ENCODE peak calls at places on chromosome 19, in five cellular contexts. D, M, H, T and B are unnamed samples.

GRCh38 chr19:30374791-30375650 is 2.8 kb downstream of the ZNF536 start:
- DNase-seq in D (no peak), H (no peak), T (no peak), M (peak; percentile 45), B (no peak)

GRCh38 chr19:51439021-51439465 is 19.2 kb downstream of the SIGLEC8 start:
- DNase-seq in M (no peak), T (peak; percentile 49), H (no peak), D (peak; percentile 16), B (peak; percentile 15)

GRCh38 chr19:47505506-47505905 is 9.4 kb downstream of the NAPA start:
- DNase-seq in T (no peak), M (no peak), H (no peak), D (no peak), B (no peak)

GRCh38 chr19:8333771-8334457 is 9.1 kb downstream of the KANK3 start:
- DNase-seq in D (no peak), T (no peak), H (no peak), M (no peak), B (no peak)

GRCh38 chr19:46610413-46610775 is 9.3 kb downstream of the CALM3 start:
- DNase-seq in M (no peak), D (no peak), T (no peak), H (no peak), B (no peak)

GRCh38 chr19:13100031-13100588 is 2.5 kb downstream of the LYL1 start:
- DNase-seq in M (no peak), H (no peak), T (peak; percentile 25), D (no peak), B (peak; percentile 56)

GRCh38 chr19:18610556-18611326 is 1.9 kb upstream of the TMEM59L start:
- DNase-seq in M (no peak), T (no peak), H (no peak), D (no peak), B (no peak)

GRCh38 chr19:31110331-31110730 is 238.9 kb downstream of the TSHZ3 start:
- DNase-seq in D (no peak), M (peak; percentile 63), H (peak; percentile 45), T (no peak), B (peak; percentile 26)

GRCh38 chr19:31545766-31546165 is 196.5 kb upstream of the TSHZ3 start:
- DNase-seq in D (no peak), T (no peak), M (no peak), H (no peak), B (no peak)

GRCh38 chr19:9008667-9009066 is 1.5 kb downstream of the MUC16 start:
- DNase-seq in M (no peak), D (no peak), H (no peak), T (no peak), B (no peak)

GRCh38 chr19:13843104-13843921 is 33.6 kb upstream of the NANOS3 start:
- DNase-seq in T (peak; percentile 64), D (no peak), H (peak; percentile 47), M (peak; percentile 81), B (no peak)

GRCh38 chr19:39038098-39038497 is 5.7 kb upstream of the FBXO27 start:
- DNase-seq in M (peak; percentile 57), T (peak; percentile 42), H (peak; percentile 25), D (no peak), B (peak; percentile 32)

GRCh38 chr19:33426621-33427475 is 53.3 kb downstream of the CEBPG start:
- DNase-seq in D (no peak), H (no peak), M (no peak), T (no peak), B (no peak)

GRCh38 chr19:36838784-36839324 is 667 bp upstream of the ZNF790 start:
- DNase-seq in H (peak; percentile 8), D (no peak), T (no peak), M (no peak), B (no peak)

GRCh38 chr19:27745978-27746542 is 1466.9 kb downstream of the UQCRFS1 start:
- DNase-seq in D (no peak), M (no peak), H (no peak), T (no peak), B (no peak)

GRCh38 chr19:7512400-7512851 is 3.5 kb upstream of the ZNF358 start:
- DNase-seq in M (peak; percentile 20), H (no peak), D (no peak), T (no peak), B (peak; percentile 87)

GRCh38 chr19:32580353-32580900 is 563 bp upstream of the PDCD5 start:
- DNase-seq in H (no peak), T (no peak), D (no peak), M (no peak), B (no peak)

GRCh38 chr19:31378404-31378803 is 29.2 kb upstream of the TSHZ3 start:
- DNase-seq in M (peak; percentile 93), H (peak; percentile 95), T (peak; percentile 38), D (peak; percentile 24), B (peak; percentile 96)

GRCh38 chr19:11578342-11579142 is 1.1 kb upstream of the ACP5 start:
- DNase-seq in M (peak; percentile 53), D (peak; percentile 52), T (peak; percentile 75), H (no peak), B (no peak)

GRCh38 chr19:33677745-33678426 is 56.1 kb downstream of the CHST8 start:
- DNase-seq in M (no peak), H (no peak), T (no peak), D (no peak), B (no peak)

GRCh38 chr19:14843587-14843986 is 5.1 kb downstream of the OR7A10 start:
- DNase-seq in H (no peak), T (no peak), D (no peak), M (peak; percentile 2), B (no peak)

GRCh38 chr19:16342002-16342715 is 17.5 kb downstream of the KLF2 start:
- DNase-seq in M (peak; percentile 41), H (no peak), T (no peak), D (no peak), B (no peak)

GRCh38 chr19:13098291-13099072 is 4.2 kb downstream of the LYL1 start:
- DNase-seq in T (peak; percentile 43), D (no peak), M (peak; percentile 83), H (no peak), B (no peak)

GRCh38 chr19:18768997-18769891 is 21.9 kb downstream of the COMP start:
- DNase-seq in M (no peak), H (no peak), D (no peak), T (no peak), B (no peak)

GRCh38 chr19:39032164-39032918 is at the start of gene FBXO27:
- DNase-seq in H (no peak), T (peak; percentile 4), M (peak; percentile 17), D (no peak), B (no peak)

GRCh38 chr19:13102666-13103584 is at the start of gene LYL1:
- DNase-seq in D (peak; percentile 43), T (peak; percentile 60), M (peak; percentile 74), H (no peak), B (peak; percentile 48)

GRCh38 chr19:33292595-33293254 is 9.6 kb downstream of the CEBPA start:
- DNase-seq in M (peak; percentile 41), T (peak; percentile 74), H (no peak), D (no peak), B (peak; percentile 42)

GRCh38 chr19:18844806-18845329 is 13.1 kb downstream of the UPF1 start:
- DNase-seq in M (no peak), T (no peak), H (no peak), D (no peak), B (no peak)

GRCh38 chr19:33436360-33437345 is 63.1 kb downstream of the CEBPG start:
- DNase-seq in H (no peak), T (no peak), M (no peak), D (no peak), B (no peak)

GRCh38 chr19:11025006-11025405 is 64.2 kb downstream of the SMARCA4 start:
- DNase-seq in H (no peak), T (no peak), D (no peak), M (no peak), B (no peak)

GRCh38 chr19:39969266-39969665 is 1.7 kb upstream of the PSMC4 start:
- DNase-seq in M (peak; percentile 42), H (peak; percentile 35), D (no peak), T (no peak), B (no peak)

GRCh38 chr19:18418725-18419194 is 438 bp upstream of the SSBP4 start:
- DNase-seq in M (peak; percentile 67), H (no peak), D (no peak), T (peak; percentile 60), B (peak; percentile 30)

DNA sequence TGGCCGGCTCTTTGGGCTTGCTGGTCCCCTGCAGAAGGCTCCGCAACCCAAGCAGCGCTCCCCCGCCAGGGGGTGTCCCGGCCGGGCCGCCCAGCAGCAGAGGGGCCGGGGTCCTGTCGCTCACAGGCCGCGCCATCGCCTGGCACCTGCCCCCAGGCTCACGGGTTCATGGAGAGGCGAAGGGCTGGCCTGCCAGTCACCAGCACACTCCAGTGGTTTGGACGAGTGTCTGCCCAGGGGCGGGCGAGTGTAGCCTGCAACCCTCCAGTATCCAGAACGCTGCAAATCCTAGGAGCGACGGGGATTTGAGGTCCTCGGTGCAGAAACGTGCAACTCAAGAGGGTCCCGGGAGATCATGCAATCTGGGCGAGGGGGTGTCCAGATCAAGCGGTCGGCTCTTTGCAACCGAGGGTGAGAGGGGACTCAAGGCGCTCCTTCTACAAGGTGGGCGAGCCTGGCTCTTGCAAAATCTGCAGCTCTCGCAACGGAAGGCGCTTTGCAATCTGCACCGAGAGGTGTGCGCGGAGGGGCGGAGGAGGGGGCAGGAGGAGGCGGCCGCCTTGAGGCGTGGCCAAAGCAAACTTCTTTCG is at the start of gene DBP:
- DNase-seq in M (peak; percentile 63), H (no peak), D (no peak), T (no peak), B (no peak)
- TF ChIP-seq CTCF in M (no peak), H (no peak), D (peak; percentile 19), T (no peak), B (peak; percentile 43)

GRCh38 chr19:56222901-56223300 is 20.8 kb downstream of the ZSCAN5C start:
- DNase-seq in D (no peak), T (no peak), M (no peak), H (no peak), B (no peak)
- TF ChIP-seq CTCF in D (no peak), T (no peak), M (no peak), H (no peak), B (no peak)

GRCh38 chr19:41930926-41931592 is 2.8 kb upstream of the ERFL start:
- DNase-seq in M (no peak), H (no peak), T (no peak), D (no peak), B (no peak)
- TF ChIP-seq CTCF in M (peak; percentile 31), H (peak; percentile 36), T (no peak), D (no peak), B (peak; percentile 61)

GRCh38 chr19:1602091-1602707 is 3.1 kb downstream of the UQCR11 start:
- DNase-seq in T (no peak), H (no peak), M (no peak), D (no peak), B (no peak)

GRCh38 chr19:1608414-1609391 is 3.4 kb upstream of the UQCR11 start:
- DNase-seq in D (no peak), M (peak; percentile 42), T (peak; percentile 43), H (no peak), B (no peak)

GRCh38 chr19:1609680-1610474 is 4.6 kb upstream of the UQCR11 start:
- DNase-seq in M (no peak), D (no peak), H (no peak), T (no peak), B (no peak)

GRCh38 chr19:1605236-1606137 is at the start of gene UQCR11:
- DNase-seq in D (peak; percentile 94), T (peak; percentile 96), M (peak; percentile 97), H (peak; percentile 96), B (peak; percentile 98)

GRCh38 chr19:1606138-1606651 is 933 bp upstream of the UQCR11 start:
- DNase-seq in T (no peak), M (no peak), H (no peak), D (no peak), B (no peak)
- TF ChIP-seq CTCF in T (no peak), M (no peak), H (no peak), D (no peak), B (peak; percentile 29)

GRCh38 chr19:48899781-48900476 is at the start of gene NUCB1:
- DNase-seq in D (peak; percentile 100), M (peak; percentile 99), H (peak; percentile 97), T (peak; percentile 99), B (peak; percentile 98)
- TF ChIP-seq CTCF in D (peak; percentile 58), M (no peak), H (peak; percentile 42), T (no peak), B (peak; percentile 31)